ENCODE peak calls at places on chromosomes 11 and 22, in four cellular contexts. W, P, V and E are unnamed samples.

GRCh38 chr11:63829823-63830489 is 9.0 kb upstream of the MARK2 start:
- DNase-seq in P (no peak), W (no peak), V (no peak), E (no peak)

GRCh38 chr11:128216198-128216597 is 371.2 kb downstream of the ETS1 start:
- DNase-seq in V (no peak), W (no peak), P (no peak), E (no peak)

GRCh38 chr11:34238966-34239365 is 118.8 kb downstream of the ABTB2 start:
- DNase-seq in W (no peak), V (no peak), P (no peak), E (no peak)

GRCh38 chr22:30290318-30290678 is 993 bp upstream of the CASTOR1 start:
- DNase-seq in P (no peak), W (peak), V (no peak), E (no peak)

GRCh38 chr11:110433393-110434333 is 3.9 kb downstream of the FDX1 start:
- DNase-seq in P (no peak), V (no peak), W (no peak), E (no peak)

GRCh38 chr11:7098235-7098832 is 9.5 kb downstream of the RBMXL2 start:
- DNase-seq in V (peak), P (no peak), W (peak), E (no peak)

GRCh38 chr11:25183436-25183835 is 686.6 kb downstream of the LUZP2 start:
- DNase-seq in P (no peak), W (no peak), V (no peak), E (no peak)

GRCh38 chr11:95140397-95141030 is 50.9 kb downstream of the ENDOD1 start:
- DNase-seq in V (no peak), W (no peak), P (no peak), E (no peak)

GRCh38 chr22:32331236-32331917 is 26.3 kb upstream of the RFPL3 start:
- DNase-seq in V (no peak), P (no peak), W (no peak), E (no peak)

GRCh38 chr11:32259641-32260081 is 168.8 kb downstream of the RCN1 start:
- DNase-seq in W (no peak), V (no peak), P (peak), E (no peak)

GRCh38 chr22:17706451-17706900 is 67.8 kb downstream of the BID start:
- DNase-seq in V (peak), W (no peak), P (no peak), E (no peak)

GRCh38 chr11:41498726-41499125 is 39.3 kb upstream of the LRRC4C start:
- DNase-seq in P (no peak), V (no peak), W (no peak), E (no peak)

GRCh38 chr11:127656266-127656879 is 655.8 kb upstream of the KIRREL3 start:
- DNase-seq in W (no peak), P (no peak), V (no peak), E (no peak)

GRCh38 chr11:69479591-69480271 is 1.7 kb upstream of the LINC01488 start:
- DNase-seq in V (no peak), W (no peak), P (peak), E (peak)

GRCh38 chr22:37568448-37569008 is 8.2 kb downstream of the CDC42EP1 start:
- DNase-seq in P (no peak), V (no peak), W (no peak), E (no peak)

GRCh38 chr11:131064373-131064991 is 148.2 kb upstream of the SNX19 start:
- DNase-seq in P (no peak), V (peak), W (peak), E (peak)

GRCh38 chr22:35524966-35525686 is 15.5 kb upstream of the RASD2 start:
- DNase-seq in V (no peak), W (no peak), P (no peak), E (peak)

GRCh38 chr11:1121343-1122331 is 36.1 kb upstream of the MUC5AC start:
- DNase-seq in W (no peak), V (no peak), P (peak), E (peak)

GRCh38 chr11:17864478-17864941 is 129.9 kb downstream of the KCNC1 start:
- DNase-seq in P (no peak), W (no peak), V (peak), E (no peak)

GRCh38 chr11:47480762-47481161 is 31.8 kb upstream of the RAPSN start:
- DNase-seq in P (no peak), W (no peak), V (no peak), E (no peak)

GRCh38 chr11:20213790-20214189 is 53.5 kb upstream of the DBX1 start:
- DNase-seq in P (no peak), V (no peak), W (no peak), E (no peak)

GRCh38 chr11:121236115-121237001 is 56.2 kb upstream of the SC5D start:
- DNase-seq in V (no peak), W (peak), P (no peak), E (no peak)

GRCh38 chr11:3735827-3736226 is 61.5 kb downstream of the NUP98 start:
- DNase-seq in P (no peak), W (no peak), V (no peak), E (no peak)

GRCh38 chr11:61049854-61050253 is 52.4 kb upstream of the CD5 start:
- DNase-seq in V (no peak), W (no peak), P (no peak), E (no peak)

GRCh38 chr22:43955883-43956286 is 643 bp downstream of the SAMM50 start:
- DNase-seq in P (no peak), W (no peak), V (no peak), E (no peak)

GRCh38 chr22:43956805-43957463 is 1.7 kb downstream of the SAMM50 start:
- DNase-seq in W (no peak), V (no peak), P (no peak), E (no peak)

GRCh38 chr22:43957871-43958270 is 2.6 kb downstream of the SAMM50 start:
- DNase-seq in V (no peak), W (no peak), P (no peak), E (no peak)

GRCh38 chr22:43955040-43955882 is at the start of gene SAMM50:
- DNase-seq in V (peak), P (peak), W (peak), E (peak)

GRCh38 chr22:43956383-43956782 is 1.1 kb downstream of the SAMM50 start:
- DNase-seq in V (no peak), W (no peak), P (no peak), E (no peak)
- H3K27ac ChIP-seq in V (no peak), W (no peak), P (peak), E (no peak)

GRCh38 chr22:45978275-45978713 is 1.3 kb upstream of the WNT7B start:
- DNase-seq in W (peak), P (no peak), V (no peak), E (no peak)
- H3K27ac ChIP-seq in W (no peak), P (no peak), V (no peak), E (no peak)

GRCh38 chr22:28106601-28107000 is 187.5 kb upstream of the PITPNB start:
- DNase-seq in P (no peak), V (no peak), W (no peak), E (no peak)
- H3K27ac ChIP-seq in P (no peak), V (no peak), W (no peak), E (no peak)

DNA sequence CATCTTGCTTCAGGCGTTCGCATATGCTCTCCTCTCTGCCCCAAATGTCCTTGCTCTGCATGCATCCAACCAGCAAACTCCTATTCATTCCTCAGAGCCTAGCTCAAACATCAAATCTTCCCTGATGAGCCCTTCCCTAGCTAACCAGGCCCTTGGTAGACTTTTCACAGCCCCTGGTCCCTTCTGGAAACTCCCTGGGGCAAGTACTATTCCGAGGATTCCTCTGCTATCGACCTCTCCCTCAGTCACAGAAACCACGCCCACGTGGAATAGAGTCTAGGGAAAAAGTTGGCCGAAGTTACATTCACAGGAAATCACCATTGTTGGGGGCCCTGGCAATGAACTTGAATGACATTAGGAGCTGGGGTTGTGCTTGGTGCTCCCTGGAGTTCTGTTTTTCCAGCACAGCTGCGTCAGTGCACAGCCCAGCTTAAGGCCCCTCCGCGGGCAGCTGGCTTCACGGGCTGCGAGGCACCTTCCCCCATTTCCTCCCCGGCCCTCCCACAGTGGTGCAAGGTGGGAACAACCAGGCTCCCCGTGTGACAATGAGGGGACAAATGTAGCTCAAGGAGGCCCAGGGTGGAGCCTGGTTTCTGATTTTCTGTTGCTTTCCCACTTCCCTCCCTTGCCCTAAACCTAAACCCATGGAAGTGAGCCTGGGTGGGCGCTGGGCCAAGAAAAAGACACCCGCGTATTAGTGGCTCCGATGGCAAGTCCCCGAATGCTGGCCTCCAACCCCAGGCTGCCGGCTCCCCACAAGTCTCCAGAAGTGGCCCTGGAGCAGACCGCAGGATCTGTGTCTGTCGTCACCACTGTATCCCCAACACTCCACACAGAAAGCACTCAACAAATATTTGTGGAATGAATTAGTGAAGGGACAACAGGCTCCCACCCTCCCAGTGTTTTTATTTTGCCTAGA is 4.3 kb upstream of the ATP5MGL start:
- DNase-seq in V (no peak), P (peak), W (no peak), E (no peak)
- H3K27ac ChIP-seq in V (no peak), P (peak), W (no peak), E (peak)

GRCh38 chr11:118705111-118705741 is 25.8 kb upstream of the TREH start:
- DNase-seq in V (no peak), P (peak), W (no peak), E (peak)
- H3K27ac ChIP-seq in V (no peak), P (no peak), W (no peak), E (peak)